ENCODE peak calls at places on chromosomes 12 and 14, in five cellular contexts. One of them, this sample, is unnamed.

GRCh38 chr12:107929436-107929835 is 154.9 kb downstream of the ASCL4 start:
- DNase-seq in endothelial cell: no peak
- DNase-seq in NCI-H1092: no peak
- DNase-seq in mesothelial cell of epicardium: no peak
- DNase-seq in ELR: peak
- DNase-seq in this sample: no peak

GRCh38 chr12:24960222-24960855 is 11.4 kb upstream of the BCAT1 start:
- DNase-seq in mesothelial cell of epicardium: no peak
- DNase-seq in ELR: peak
- DNase-seq in NCI-H1092: no peak
- DNase-seq in endothelial cell: peak
- DNase-seq in this sample: no peak

GRCh38 chr12:109020750-109021380 is at the start of gene SVOP:
- DNase-seq in endothelial cell: peak
- DNase-seq in mesothelial cell of epicardium: peak
- DNase-seq in NCI-H1092: peak
- DNase-seq in ELR: peak
- DNase-seq in this sample: no peak

GRCh38 chr12:113221997-113222729 is 899 bp downstream of the TPCN1 start:
- DNase-seq in endothelial cell: no peak
- DNase-seq in NCI-H1092: no peak
- DNase-seq in ELR: no peak
- DNase-seq in mesothelial cell of epicardium: no peak
- DNase-seq in this sample: no peak

GRCh38 chr12:25497021-25497420 is 56.1 kb downstream of the LMNTD1 start:
- DNase-seq in endothelial cell: no peak
- DNase-seq in NCI-H1092: no peak
- DNase-seq in ELR: peak
- DNase-seq in mesothelial cell of epicardium: no peak
- DNase-seq in this sample: no peak

GRCh38 chr12:111312708-111313107 is 56.2 kb downstream of the PHETA1 start:
- DNase-seq in mesothelial cell of epicardium: no peak
- DNase-seq in ELR: no peak
- DNase-seq in endothelial cell: no peak
- DNase-seq in NCI-H1092: no peak
- DNase-seq in this sample: no peak

GRCh38 chr14:92323031-92323915 is at the start of gene SLC24A4:
- DNase-seq in mesothelial cell of epicardium: peak
- DNase-seq in NCI-H1092: no peak
- DNase-seq in ELR: peak
- DNase-seq in endothelial cell: peak
- DNase-seq in this sample: no peak

GRCh38 chr12:54486173-54486867 is 11.2 kb upstream of the NCKAP1L start:
- DNase-seq in endothelial cell: no peak
- DNase-seq in mesothelial cell of epicardium: no peak
- DNase-seq in NCI-H1092: no peak
- DNase-seq in ELR: no peak
- DNase-seq in this sample: no peak

GRCh38 chr14:67738740-67739504 is 37.2 kb downstream of the RDH12 start:
- DNase-seq in endothelial cell: no peak
- DNase-seq in ELR: peak
- DNase-seq in mesothelial cell of epicardium: no peak
- DNase-seq in NCI-H1092: no peak
- DNase-seq in this sample: no peak

GRCh38 chr12:50314629-50315312 is 31.5 kb upstream of the LIMA1 start:
- DNase-seq in ELR: peak
- DNase-seq in mesothelial cell of epicardium: no peak
- DNase-seq in NCI-H1092: peak
- DNase-seq in endothelial cell: peak
- DNase-seq in this sample: no peak

GRCh38 chr12:113276946-113277500 is 55.8 kb downstream of the TPCN1 start:
- DNase-seq in NCI-H1092: no peak
- DNase-seq in endothelial cell: no peak
- DNase-seq in ELR: no peak
- DNase-seq in mesothelial cell of epicardium: no peak
- DNase-seq in this sample: no peak

GRCh38 chr14:101849640-101850039 is 88.1 kb downstream of the PPP2R5C start:
- DNase-seq in endothelial cell: no peak
- DNase-seq in NCI-H1092: no peak
- DNase-seq in mesothelial cell of epicardium: no peak
- DNase-seq in ELR: no peak
- DNase-seq in this sample: no peak